ENCODE peak calls at places on chromosomes 5 and 9, in six cellular contexts. One of them, this sample, is unnamed.

GRCh38 chr9:3292311-3292710 is 233.5 kb downstream of the RFX3 start:
- DNase-seq in activated T-cell treated with anti-CD3 and anti-CD28 coated beads for 1 hour: no peak
- DNase-seq in tibial artery: no peak
- DNase-seq in amniotic stem cell: no peak
- DNase-seq in Right ventricle myocardium superior: no peak
- DNase-seq in nephron progenitor cell: no peak
- DNase-seq in this sample: no peak

GRCh38 chr9:35164711-35165110 is 2.9 kb downstream of the UNC13B start:
- DNase-seq in activated T-cell treated with anti-CD3 and anti-CD28 coated beads for 1 hour: no peak
- DNase-seq in tibial artery: no peak
- DNase-seq in amniotic stem cell: no peak
- DNase-seq in Right ventricle myocardium superior: no peak
- DNase-seq in nephron progenitor cell: no peak
- DNase-seq in this sample: no peak

GRCh38 chr5:139982157-139982974 is 60.7 kb downstream of the NRG2 start:
- DNase-seq in activated T-cell treated with anti-CD3 and anti-CD28 coated beads for 1 hour: no peak
- DNase-seq in tibial artery: no peak
- DNase-seq in amniotic stem cell: no peak
- DNase-seq in Right ventricle myocardium superior: peak; percentile 58
- DNase-seq in nephron progenitor cell: no peak
- DNase-seq in this sample: peak; percentile 63

GRCh38 chr5:158995694-158996173 is 104.0 kb downstream of the EBF1 start:
- DNase-seq in activated T-cell treated with anti-CD3 and anti-CD28 coated beads for 1 hour: no peak
- DNase-seq in tibial artery: no peak
- DNase-seq in amniotic stem cell: no peak
- DNase-seq in Right ventricle myocardium superior: no peak
- DNase-seq in nephron progenitor cell: no peak
- DNase-seq in this sample: no peak

GRCh38 chr9:107237873-107238272 is 45.2 kb upstream of the RAD23B start:
- DNase-seq in activated T-cell treated with anti-CD3 and anti-CD28 coated beads for 1 hour: no peak
- DNase-seq in tibial artery: no peak
- DNase-seq in amniotic stem cell: no peak
- DNase-seq in Right ventricle myocardium superior: no peak
- DNase-seq in nephron progenitor cell: no peak
- DNase-seq in this sample: no peak

GRCh38 chr9:129241725-129242124 is 63.7 kb upstream of the IER5L start:
- DNase-seq in activated T-cell treated with anti-CD3 and anti-CD28 coated beads for 1 hour: no peak
- DNase-seq in tibial artery: peak; percentile 13
- DNase-seq in amniotic stem cell: no peak
- DNase-seq in Right ventricle myocardium superior: no peak
- DNase-seq in nephron progenitor cell: no peak
- DNase-seq in this sample: no peak

GRCh38 chr5:83589786-83590185 is 118.2 kb downstream of the VCAN start:
- DNase-seq in activated T-cell treated with anti-CD3 and anti-CD28 coated beads for 1 hour: no peak
- DNase-seq in tibial artery: no peak
- DNase-seq in amniotic stem cell: no peak
- DNase-seq in Right ventricle myocardium superior: no peak
- DNase-seq in nephron progenitor cell: no peak
- DNase-seq in this sample: no peak

GRCh38 chr5:1758574-1758973 is 41.1 kb downstream of the MRPL36 start:
- DNase-seq in activated T-cell treated with anti-CD3 and anti-CD28 coated beads for 1 hour: no peak
- DNase-seq in tibial artery: no peak
- DNase-seq in amniotic stem cell: no peak
- DNase-seq in Right ventricle myocardium superior: no peak
- DNase-seq in nephron progenitor cell: no peak
- DNase-seq in this sample: no peak

GRCh38 chr5:119583684-119584083 is 45.7 kb upstream of the FAM170A start:
- DNase-seq in activated T-cell treated with anti-CD3 and anti-CD28 coated beads for 1 hour: no peak
- DNase-seq in tibial artery: no peak
- DNase-seq in amniotic stem cell: no peak
- DNase-seq in Right ventricle myocardium superior: no peak
- DNase-seq in nephron progenitor cell: no peak
- DNase-seq in this sample: no peak

GRCh38 chr5:97553829-97554452 is 370.9 kb upstream of the RIOK2 start:
- DNase-seq in activated T-cell treated with anti-CD3 and anti-CD28 coated beads for 1 hour: no peak
- DNase-seq in tibial artery: no peak
- DNase-seq in amniotic stem cell: no peak
- DNase-seq in Right ventricle myocardium superior: no peak
- DNase-seq in nephron progenitor cell: no peak
- DNase-seq in this sample: no peak

GRCh38 chr5:30749971-30750370 is 443.5 kb upstream of the CDH6 start:
- DNase-seq in activated T-cell treated with anti-CD3 and anti-CD28 coated beads for 1 hour: no peak
- DNase-seq in tibial artery: no peak
- DNase-seq in amniotic stem cell: no peak
- DNase-seq in Right ventricle myocardium superior: no peak
- DNase-seq in nephron progenitor cell: no peak
- DNase-seq in this sample: no peak

GRCh38 chr5:172994405-172994804 is 10.8 kb downstream of the ATP6V0E1 start:
- DNase-seq in activated T-cell treated with anti-CD3 and anti-CD28 coated beads for 1 hour: no peak
- DNase-seq in tibial artery: no peak
- DNase-seq in amniotic stem cell: no peak
- DNase-seq in Right ventricle myocardium superior: no peak
- DNase-seq in nephron progenitor cell: no peak
- DNase-seq in this sample: no peak

GRCh38 chr5:150024241-150024984 is 23.9 kb downstream of the HMGXB3 start:
- DNase-seq in activated T-cell treated with anti-CD3 and anti-CD28 coated beads for 1 hour: no peak
- DNase-seq in tibial artery: no peak
- DNase-seq in amniotic stem cell: no peak
- DNase-seq in Right ventricle myocardium superior: no peak
- DNase-seq in nephron progenitor cell: no peak
- DNase-seq in this sample: no peak

GRCh38 chr9:113912816-113913215 is 36.7 kb downstream of the ZNF618 start:
- DNase-seq in activated T-cell treated with anti-CD3 and anti-CD28 coated beads for 1 hour: no peak
- DNase-seq in tibial artery: no peak
- DNase-seq in amniotic stem cell: no peak
- DNase-seq in Right ventricle myocardium superior: no peak
- DNase-seq in nephron progenitor cell: no peak
- DNase-seq in this sample: no peak

GRCh38 chr9:8492679-8493078 is 693.1 kb upstream of the DMAC1 start:
- DNase-seq in activated T-cell treated with anti-CD3 and anti-CD28 coated beads for 1 hour: no peak
- DNase-seq in tibial artery: no peak
- DNase-seq in amniotic stem cell: no peak
- DNase-seq in Right ventricle myocardium superior: no peak
- DNase-seq in nephron progenitor cell: no peak
- DNase-seq in this sample: no peak

GRCh38 chr5:56310711-56311204 is 77.6 kb upstream of the ANKRD55 start:
- DNase-seq in activated T-cell treated with anti-CD3 and anti-CD28 coated beads for 1 hour: no peak
- DNase-seq in tibial artery: no peak
- DNase-seq in amniotic stem cell: no peak
- DNase-seq in Right ventricle myocardium superior: no peak
- DNase-seq in nephron progenitor cell: no peak
- DNase-seq in this sample: no peak

GRCh38 chr9:91012933-91013841 is 211.6 kb downstream of the SYK start:
- DNase-seq in activated T-cell treated with anti-CD3 and anti-CD28 coated beads for 1 hour: no peak
- DNase-seq in tibial artery: no peak
- DNase-seq in amniotic stem cell: no peak
- DNase-seq in Right ventricle myocardium superior: no peak
- DNase-seq in nephron progenitor cell: no peak
- DNase-seq in this sample: no peak

GRCh38 chr9:103152473-103152872 is 157.3 kb downstream of the CYLC2 start:
- DNase-seq in activated T-cell treated with anti-CD3 and anti-CD28 coated beads for 1 hour: no peak
- DNase-seq in tibial artery: no peak
- DNase-seq in amniotic stem cell: no peak
- DNase-seq in Right ventricle myocardium superior: no peak
- DNase-seq in nephron progenitor cell: no peak
- DNase-seq in this sample: no peak

GRCh38 chr5:40355181-40355580 is 324.5 kb upstream of the PTGER4 start:
- DNase-seq in activated T-cell treated with anti-CD3 and anti-CD28 coated beads for 1 hour: no peak
- DNase-seq in tibial artery: no peak
- DNase-seq in amniotic stem cell: no peak
- DNase-seq in Right ventricle myocardium superior: no peak
- DNase-seq in nephron progenitor cell: no peak
- DNase-seq in this sample: no peak

GRCh38 chr5:41346609-41347008 is 133.3 kb upstream of the C6 start:
- DNase-seq in activated T-cell treated with anti-CD3 and anti-CD28 coated beads for 1 hour: no peak
- DNase-seq in tibial artery: no peak
- DNase-seq in amniotic stem cell: no peak
- DNase-seq in Right ventricle myocardium superior: no peak
- DNase-seq in nephron progenitor cell: no peak
- DNase-seq in this sample: no peak

GRCh38 chr9:127136081-127136879 is 13.8 kb upstream of the ANGPTL2 start:
- DNase-seq in activated T-cell treated with anti-CD3 and anti-CD28 coated beads for 1 hour: no peak
- DNase-seq in tibial artery: no peak
- DNase-seq in amniotic stem cell: no peak
- DNase-seq in Right ventricle myocardium superior: no peak
- DNase-seq in nephron progenitor cell: no peak
- DNase-seq in this sample: peak; percentile 8

This sample was measured in ovary.